ENCODE peak calls at places on chromosomes 12 and 14, in five cellular contexts. One of them, this sample, is unnamed.

GRCh38 chr14:91708795-91709194 is 23.1 kb downstream of the CATSPERB start:
- DNase-seq in MCF 10A: no peak
- DNase-seq in memory B cell: no peak
- DNase-seq in HT1080: no peak
- DNase-seq in NCI-H2081: no peak
- DNase-seq in this sample: no peak

GRCh38 chr12:122932207-122932606 is 34.1 kb downstream of the ABCB9 start:
- DNase-seq in MCF 10A: no peak
- DNase-seq in memory B cell: no peak
- DNase-seq in NCI-H2081: no peak
- DNase-seq in HT1080: no peak
- DNase-seq in this sample: no peak

GRCh38 chr14:74425525-74426201 is 347 bp downstream of the SYNDIG1L start:
- DNase-seq in NCI-H2081: no peak
- DNase-seq in MCF 10A: peak; percentile 9
- DNase-seq in memory B cell: peak; percentile 50
- DNase-seq in HT1080: no peak
- DNase-seq in this sample: peak; percentile 21

GRCh38 chr14:74488788-74489397 is 4.2 kb downstream of the NPC2 start:
- DNase-seq in NCI-H2081: no peak
- DNase-seq in HT1080: peak; percentile 88
- DNase-seq in memory B cell: no peak
- DNase-seq in MCF 10A: peak; percentile 90
- DNase-seq in this sample: peak; percentile 31

GRCh38 chr14:33765251-33765650 is 185.6 kb downstream of the EGLN3 start:
- DNase-seq in memory B cell: no peak
- DNase-seq in MCF 10A: no peak
- DNase-seq in HT1080: no peak
- DNase-seq in NCI-H2081: no peak
- DNase-seq in this sample: peak; percentile 44

GRCh38 chr14:39665084-39665483 is 232.9 kb upstream of the FBXO33 start:
- DNase-seq in NCI-H2081: no peak
- DNase-seq in memory B cell: no peak
- DNase-seq in MCF 10A: no peak
- DNase-seq in HT1080: no peak
- DNase-seq in this sample: no peak

GRCh38 chr14:75018684-75019083 is 16.0 kb downstream of the EIF2B2 start:
- DNase-seq in memory B cell: no peak
- DNase-seq in NCI-H2081: no peak
- DNase-seq in MCF 10A: no peak
- DNase-seq in HT1080: no peak
- DNase-seq in this sample: no peak

GRCh38 chr12:57609781-57610552 is 1.3 kb upstream of the ARHGEF25 start:
- DNase-seq in MCF 10A: no peak
- DNase-seq in memory B cell: no peak
- DNase-seq in NCI-H2081: no peak
- DNase-seq in HT1080: no peak
- DNase-seq in this sample: no peak

GRCh38 chr12:39692258-39692853 is 72.8 kb upstream of the ABCD2 start:
- DNase-seq in HT1080: no peak
- DNase-seq in MCF 10A: peak; percentile 3
- DNase-seq in memory B cell: no peak
- DNase-seq in NCI-H2081: no peak
- DNase-seq in this sample: peak; percentile 2

GRCh38 chr14:88987516-88987915 is 163.1 kb downstream of the TTC8 start:
- DNase-seq in MCF 10A: peak; percentile 54
- DNase-seq in HT1080: peak; percentile 97
- DNase-seq in memory B cell: no peak
- DNase-seq in NCI-H2081: no peak
- DNase-seq in this sample: no peak

GRCh38 chr12:124837958-124838803 is 25.5 kb downstream of the SCARB1 start:
- DNase-seq in HT1080: peak; percentile 94
- DNase-seq in MCF 10A: peak; percentile 99
- DNase-seq in NCI-H2081: peak; percentile 47
- DNase-seq in memory B cell: no peak
- DNase-seq in this sample: peak; percentile 96

GRCh38 chr12:107402041-107403022 is 283.3 kb upstream of the PWP1 start:
- DNase-seq in HT1080: peak; percentile 68
- DNase-seq in MCF 10A: peak; percentile 81
- DNase-seq in NCI-H2081: peak; percentile 80
- DNase-seq in memory B cell: no peak
- DNase-seq in this sample: peak; percentile 28

GRCh38 chr12:120920178-120920577 is 16.0 kb upstream of the SPPL3 start:
- DNase-seq in NCI-H2081: no peak
- DNase-seq in memory B cell: no peak
- DNase-seq in MCF 10A: no peak
- DNase-seq in HT1080: no peak
- DNase-seq in this sample: no peak

GRCh38 chr12:24803406-24804245 is 145.3 kb downstream of the BCAT1 start:
- DNase-seq in MCF 10A: no peak
- DNase-seq in HT1080: no peak
- DNase-seq in memory B cell: no peak
- DNase-seq in NCI-H2081: no peak
- DNase-seq in this sample: no peak

GRCh38 chr12:117240356-117240755 is 50.1 kb upstream of the FBXO21 start:
- DNase-seq in HT1080: no peak
- DNase-seq in MCF 10A: no peak
- DNase-seq in NCI-H2081: no peak
- DNase-seq in memory B cell: no peak
- DNase-seq in this sample: no peak

GRCh38 chr12:51392556-51393237 is 1.5 kb upstream of the GALNT6 start:
- DNase-seq in HT1080: no peak
- DNase-seq in MCF 10A: no peak
- DNase-seq in memory B cell: peak; percentile 43
- DNase-seq in NCI-H2081: no peak
- DNase-seq in this sample: peak; percentile 89

GRCh38 chr14:92728781-92729364 is 19.6 kb downstream of the LGMN start:
- DNase-seq in HT1080: peak; percentile 91
- DNase-seq in MCF 10A: peak; percentile 95
- DNase-seq in memory B cell: no peak
- DNase-seq in NCI-H2081: no peak
- DNase-seq in this sample: no peak

GRCh38 chr14:101243587-101244338 is 317.5 kb upstream of the DIO3 start:
- DNase-seq in MCF 10A: no peak
- DNase-seq in memory B cell: no peak
- DNase-seq in HT1080: no peak
- DNase-seq in NCI-H2081: no peak
- DNase-seq in this sample: no peak

GRCh38 chr12:34046570-34046969 is 24.3 kb downstream of the ALG10 start:
- DNase-seq in memory B cell: no peak
- DNase-seq in HT1080: no peak
- DNase-seq in NCI-H2081: no peak
- DNase-seq in MCF 10A: no peak
- DNase-seq in this sample: no peak

GRCh38 chr14:91323671-91324605 is 79.4 kb upstream of the GPR68 start:
- DNase-seq in MCF 10A: peak; percentile 81
- DNase-seq in memory B cell: peak; percentile 98
- DNase-seq in HT1080: peak; percentile 80
- DNase-seq in NCI-H2081: peak; percentile 85
- DNase-seq in this sample: peak; percentile 66

GRCh38 chr12:113092478-113093408 is 36.2 kb downstream of the DTX1 start:
- DNase-seq in memory B cell: peak; percentile 42
- DNase-seq in NCI-H2081: no peak
- DNase-seq in HT1080: no peak
- DNase-seq in MCF 10A: peak; percentile 16
- DNase-seq in this sample: no peak

GRCh38 chr12:499837-500458 is 40.2 kb downstream of the B4GALNT3 start:
- DNase-seq in HT1080: no peak
- DNase-seq in MCF 10A: no peak
- DNase-seq in memory B cell: no peak
- DNase-seq in NCI-H2081: no peak
- DNase-seq in this sample: no peak

GRCh38 chr12:65824314-65824563 is at the start of gene HMGA2:
- DNase-seq in NCI-H2081: no peak
- DNase-seq in memory B cell: no peak
- DNase-seq in MCF 10A: no peak
- DNase-seq in HT1080: no peak
- DNase-seq in this sample: no peak

GRCh38 chr14:20680363-20680762 is 4.0 kb upstream of the RNASE4 start:
- DNase-seq in NCI-H2081: no peak
- DNase-seq in MCF 10A: no peak
- DNase-seq in memory B cell: no peak
- DNase-seq in HT1080: no peak
- DNase-seq in this sample: no peak

GRCh38 chr12:11793896-11794295 is 144.4 kb downstream of the ETV6 start:
- DNase-seq in MCF 10A: no peak
- DNase-seq in memory B cell: no peak
- DNase-seq in HT1080: no peak
- DNase-seq in NCI-H2081: no peak
- DNase-seq in this sample: no peak

GRCh38 chr12:105948331-105948730 is 190.4 kb downstream of the NUAK1 start:
- DNase-seq in HT1080: no peak
- DNase-seq in memory B cell: no peak
- DNase-seq in NCI-H2081: no peak
- DNase-seq in MCF 10A: peak; percentile 32
- DNase-seq in this sample: no peak

GRCh38 chr12:4506870-4507269 is 31.8 kb upstream of the RAD51AP1 start:
- DNase-seq in MCF 10A: no peak
- DNase-seq in NCI-H2081: no peak
- DNase-seq in memory B cell: no peak
- DNase-seq in HT1080: peak; percentile 64
- DNase-seq in this sample: peak; percentile 72

GRCh38 chr12:5043589-5044419 is at the start of gene KCNA5:
- DNase-seq in NCI-H2081: no peak
- DNase-seq in MCF 10A: no peak
- DNase-seq in memory B cell: no peak
- DNase-seq in HT1080: no peak
- DNase-seq in this sample: no peak

GRCh38 chr12:105048315-105048714 is 35.9 kb downstream of the ALDH1L2 start:
- DNase-seq in HT1080: no peak
- DNase-seq in NCI-H2081: no peak
- DNase-seq in MCF 10A: no peak
- DNase-seq in memory B cell: no peak
- DNase-seq in this sample: no peak

GRCh38 chr12:39287409-39287808 is 155.5 kb downstream of the KIF21A start:
- DNase-seq in NCI-H2081: no peak
- DNase-seq in MCF 10A: no peak
- DNase-seq in memory B cell: no peak
- DNase-seq in HT1080: no peak
- DNase-seq in this sample: no peak

GRCh38 chr12:117502633-117503032 is 141.2 kb upstream of the NOS1 start:
- DNase-seq in NCI-H2081: no peak
- DNase-seq in HT1080: no peak
- DNase-seq in MCF 10A: no peak
- DNase-seq in memory B cell: no peak
- DNase-seq in this sample: no peak

GRCh38 chr12:108969622-108970021 is 51.2 kb downstream of the SVOP start:
- DNase-seq in MCF 10A: no peak
- DNase-seq in memory B cell: no peak
- DNase-seq in HT1080: no peak
- DNase-seq in NCI-H2081: no peak
- DNase-seq in this sample: no peak

GRCh38 chr12:21502164-21502496 is 541 bp downstream of the GOLT1B start:
- DNase-seq in HT1080: peak; percentile 10
- DNase-seq in NCI-H2081: no peak
- DNase-seq in memory B cell: no peak
- DNase-seq in MCF 10A: peak; percentile 24
- DNase-seq in this sample: peak; percentile 65

GRCh38 chr12:91355150-91356006 is 172.8 kb upstream of the DCN start:
- DNase-seq in memory B cell: no peak
- DNase-seq in HT1080: peak; percentile 64
- DNase-seq in NCI-H2081: peak; percentile 72
- DNase-seq in MCF 10A: peak; percentile 81
- DNase-seq in this sample: peak; percentile 79

GRCh38 chr14:58833634-58834378 is 196.0 kb downstream of the DACT1 start:
- DNase-seq in memory B cell: no peak
- DNase-seq in NCI-H2081: no peak
- DNase-seq in HT1080: no peak
- DNase-seq in MCF 10A: no peak
- DNase-seq in this sample: no peak

GRCh38 chr14:74491952-74492351 is 1.2 kb downstream of the NPC2 start:
- DNase-seq in memory B cell: no peak
- DNase-seq in MCF 10A: peak; percentile 64
- DNase-seq in NCI-H2081: no peak
- DNase-seq in HT1080: peak; percentile 44
- DNase-seq in this sample: peak; percentile 43